ENCODE peak calls at places on chromosomes 11 and 22, in six cellular contexts. Q, H, G, F, R and V are unnamed samples.

GRCh38 chr11:122721964-122722266 is 66.4 kb downstream of the UBASH3B start:
- DNase-seq in Q (no peak), H (no peak), G (no peak), F (no peak), R (peak), V (peak)

GRCh38 chr11:1693327-1694063 is 3.5 kb upstream of the KRTAP5-6 start:
- DNase-seq in Q (peak), H (peak), G (peak), F (peak), R (peak), V (peak)

GRCh38 chr22:28995551-28995950 is 66.1 kb downstream of the C22orf31 start:
- DNase-seq in Q (no peak), H (no peak), G (no peak), F (no peak), R (no peak), V (no peak)

GRCh38 chr11:120648706-120649250 is 137.2 kb downstream of the GRIK4 start:
- DNase-seq in Q (no peak), H (no peak), G (no peak), F (no peak), R (no peak), V (no peak)

GRCh38 chr11:8381871-8382396 is 118.3 kb upstream of the LMO1 start:
- DNase-seq in Q (no peak), H (no peak), G (no peak), F (no peak), R (no peak), V (no peak)

GRCh38 chr11:65559535-65559934 is 1.4 kb upstream of the LTBP3 start:
- DNase-seq in Q (no peak), H (no peak), G (no peak), F (no peak), R (no peak), V (no peak)

GRCh38 chr11:111528557-111528956 is 12.0 kb upstream of the LAYN start:
- DNase-seq in Q (no peak), H (no peak), G (no peak), F (no peak), R (no peak), V (no peak)

GRCh38 chr11:79313513-79313912 is 127.3 kb downstream of the TENM4 start:
- DNase-seq in Q (no peak), H (no peak), G (no peak), F (no peak), R (no peak), V (no peak)

GRCh38 chr11:13215157-13215556 is 62.4 kb upstream of the BMAL1 start:
- DNase-seq in Q (no peak), H (no peak), G (no peak), F (no peak), R (no peak), V (peak)

GRCh38 chr22:42361523-42361922 is 70.7 kb downstream of the NFAM1 start:
- DNase-seq in Q (no peak), H (no peak), G (no peak), F (no peak), R (no peak), V (no peak)

GRCh38 chr22:42536166-42536565 is 16.6 kb upstream of the RRP7A start:
- DNase-seq in Q (no peak), H (no peak), G (no peak), F (no peak), R (no peak), V (no peak)

GRCh38 chr22:26418620-26419019 is 10.4 kb upstream of the ASPHD2 start:
- DNase-seq in Q (no peak), H (no peak), G (no peak), F (no peak), R (no peak), V (no peak)

GRCh38 chr22:37546436-37547248 is 13.6 kb upstream of the CDC42EP1 start:
- DNase-seq in Q (peak), H (no peak), G (no peak), F (peak), R (no peak), V (peak)

GRCh38 chr22:46758867-46759290 is 3.6 kb upstream of the TBC1D22A start:
- DNase-seq in Q (peak), H (peak), G (peak), F (no peak), R (peak), V (peak)

GRCh38 chr22:17781319-17782031 is 7.2 kb upstream of the BID start:
- DNase-seq in Q (peak), H (peak), G (no peak), F (peak), R (peak), V (peak)

GRCh38 chr22:29820941-29821789 is 16.9 kb downstream of the ASCC2 start:
- DNase-seq in Q (peak), H (no peak), G (peak), F (peak), R (peak), V (peak)

GRCh38 chr11:71940561-71941219 is 11.8 kb downstream of the RNF121 start:
- DNase-seq in Q (no peak), H (no peak), G (no peak), F (no peak), R (no peak), V (peak)

GRCh38 chr11:59097113-59097708 is 9.8 kb upstream of the FAM111B start:
- DNase-seq in Q (peak), H (peak), G (peak), F (peak), R (peak), V (peak)